ENCODE peak calls at places on chromosomes 6 and 20, in seven cellular contexts. One of them, this sample, is unnamed.

GRCh38 chr6:11830105-11830504 is 51.5 kb upstream of the ADTRP start:
- DNase-seq in GM18507: no peak
- DNase-seq in NCI-H146: no peak
- DNase-seq in CD8-positive, alpha-beta memory T cell: no peak
- DNase-seq in anterior cingulate cortex: no peak
- DNase-seq in adipocyte: no peak
- DNase-seq in AG04450: no peak
- DNase-seq in this sample: no peak

GRCh38 chr6:116309657-116310056 is 29.9 kb upstream of the TSPYL1 start:
- DNase-seq in GM18507: no peak
- DNase-seq in NCI-H146: no peak
- DNase-seq in CD8-positive, alpha-beta memory T cell: no peak
- DNase-seq in anterior cingulate cortex: no peak
- DNase-seq in adipocyte: no peak
- DNase-seq in AG04450: no peak
- DNase-seq in this sample: no peak

GRCh38 chr6:170085475-170086401 is 205.1 kb downstream of the DLL1 start:
- DNase-seq in GM18507: no peak
- DNase-seq in NCI-H146: no peak
- DNase-seq in CD8-positive, alpha-beta memory T cell: no peak
- DNase-seq in anterior cingulate cortex: no peak
- DNase-seq in adipocyte: no peak
- DNase-seq in AG04450: no peak
- DNase-seq in this sample: no peak

GRCh38 chr6:3457710-3458605 is 1.1 kb upstream of the SLC22A23 start:
- DNase-seq in GM18507: no peak
- DNase-seq in NCI-H146: peak; percentile 86
- DNase-seq in CD8-positive, alpha-beta memory T cell: no peak
- DNase-seq in anterior cingulate cortex: peak; percentile 45
- DNase-seq in adipocyte: peak; percentile 58
- DNase-seq in AG04450: no peak
- DNase-seq in this sample: no peak

GRCh38 chr6:54737247-54737646 is 109.3 kb upstream of the FAM83B start:
- DNase-seq in GM18507: no peak
- DNase-seq in NCI-H146: no peak
- DNase-seq in CD8-positive, alpha-beta memory T cell: no peak
- DNase-seq in anterior cingulate cortex: no peak
- DNase-seq in adipocyte: no peak
- DNase-seq in AG04450: no peak
- DNase-seq in this sample: no peak

GRCh38 chr20:25339608-25340007 is 51.0 kb downstream of the ABHD12 start:
- DNase-seq in GM18507: no peak
- DNase-seq in NCI-H146: no peak
- DNase-seq in CD8-positive, alpha-beta memory T cell: no peak
- DNase-seq in anterior cingulate cortex: no peak
- DNase-seq in adipocyte: no peak
- DNase-seq in AG04450: no peak
- DNase-seq in this sample: no peak

GRCh38 chr20:18705906-18706305 is 107.7 kb upstream of the SCP2D1 start:
- DNase-seq in GM18507: no peak
- DNase-seq in NCI-H146: peak; percentile 42
- DNase-seq in CD8-positive, alpha-beta memory T cell: no peak
- DNase-seq in anterior cingulate cortex: no peak
- DNase-seq in adipocyte: no peak
- DNase-seq in AG04450: no peak
- DNase-seq in this sample: no peak

GRCh38 chr6:87700729-87701675 is 1.0 kb downstream of the AKIRIN2 start:
- DNase-seq in GM18507: no peak
- DNase-seq in NCI-H146: peak; percentile 65
- DNase-seq in CD8-positive, alpha-beta memory T cell: peak; percentile 21
- DNase-seq in anterior cingulate cortex: no peak
- DNase-seq in adipocyte: peak; percentile 78
- DNase-seq in AG04450: no peak
- DNase-seq in this sample: no peak

GRCh38 chr6:84019171-84019570 is 14.4 kb upstream of the MRAP2 start:
- DNase-seq in GM18507: no peak
- DNase-seq in NCI-H146: no peak
- DNase-seq in CD8-positive, alpha-beta memory T cell: no peak
- DNase-seq in anterior cingulate cortex: no peak
- DNase-seq in adipocyte: no peak
- DNase-seq in AG04450: no peak
- DNase-seq in this sample: no peak

GRCh38 chr20:32155017-32155965 is 45.8 kb downstream of the TM9SF4 start:
- DNase-seq in GM18507: no peak
- DNase-seq in NCI-H146: peak; percentile 49
- DNase-seq in CD8-positive, alpha-beta memory T cell: no peak
- DNase-seq in anterior cingulate cortex: peak; percentile 25
- DNase-seq in adipocyte: peak; percentile 60
- DNase-seq in AG04450: peak; percentile 29
- DNase-seq in this sample: no peak

GRCh38 chr20:51534764-51535386 is 7.6 kb downstream of the NFATC2 start:
- DNase-seq in GM18507: no peak
- DNase-seq in NCI-H146: no peak
- DNase-seq in CD8-positive, alpha-beta memory T cell: no peak
- DNase-seq in anterior cingulate cortex: no peak
- DNase-seq in adipocyte: no peak
- DNase-seq in AG04450: no peak
- DNase-seq in this sample: no peak

GRCh38 chr6:149614352-149614751 is 34.2 kb downstream of the KATNA1 start:
- DNase-seq in GM18507: no peak
- DNase-seq in NCI-H146: no peak
- DNase-seq in CD8-positive, alpha-beta memory T cell: no peak
- DNase-seq in anterior cingulate cortex: no peak
- DNase-seq in adipocyte: peak; percentile 7
- DNase-seq in AG04450: no peak
- DNase-seq in this sample: no peak

GRCh38 chr6:21455071-21455470 is 138.5 kb upstream of the SOX4 start:
- DNase-seq in GM18507: no peak
- DNase-seq in NCI-H146: no peak
- DNase-seq in CD8-positive, alpha-beta memory T cell: no peak
- DNase-seq in anterior cingulate cortex: no peak
- DNase-seq in adipocyte: no peak
- DNase-seq in AG04450: no peak
- DNase-seq in this sample: no peak

GRCh38 chr6:159084493-159085091 is 39.8 kb upstream of the TAGAP start:
- DNase-seq in GM18507: no peak
- DNase-seq in NCI-H146: no peak
- DNase-seq in CD8-positive, alpha-beta memory T cell: no peak
- DNase-seq in anterior cingulate cortex: no peak
- DNase-seq in adipocyte: peak; percentile 82
- DNase-seq in AG04450: no peak
- DNase-seq in this sample: no peak

GRCh38 chr20:60804918-60805631 is 447.0 kb upstream of the CDH4 start:
- DNase-seq in GM18507: no peak
- DNase-seq in NCI-H146: no peak
- DNase-seq in CD8-positive, alpha-beta memory T cell: no peak
- DNase-seq in anterior cingulate cortex: no peak
- DNase-seq in adipocyte: no peak
- DNase-seq in AG04450: no peak
- DNase-seq in this sample: no peak

GRCh38 chr6:124793406-124793805 is 168.8 kb upstream of the RNF217 start:
- DNase-seq in GM18507: no peak
- DNase-seq in NCI-H146: no peak
- DNase-seq in CD8-positive, alpha-beta memory T cell: no peak
- DNase-seq in anterior cingulate cortex: no peak
- DNase-seq in adipocyte: no peak
- DNase-seq in AG04450: no peak
- DNase-seq in this sample: no peak

GRCh38 chr6:111944541-111944940 is 71.3 kb upstream of the FYN start:
- DNase-seq in GM18507: no peak
- DNase-seq in NCI-H146: no peak
- DNase-seq in CD8-positive, alpha-beta memory T cell: no peak
- DNase-seq in anterior cingulate cortex: no peak
- DNase-seq in adipocyte: peak; percentile 41
- DNase-seq in AG04450: no peak
- DNase-seq in this sample: no peak

GRCh38 chr6:126716012-126716411 is 376.1 kb downstream of the CENPW start:
- DNase-seq in GM18507: no peak
- DNase-seq in NCI-H146: no peak
- DNase-seq in CD8-positive, alpha-beta memory T cell: no peak
- DNase-seq in anterior cingulate cortex: no peak
- DNase-seq in adipocyte: peak; percentile 16
- DNase-seq in AG04450: no peak
- DNase-seq in this sample: no peak